ENCODE peak calls at places on chromosomes 1 and 21, in eight cellular contexts. One of them, this sample, is unnamed.

GRCh38 chr1:27000817-27001460 is 7.4 kb downstream of the TRNP1 start:
- DNase-seq in HT-29: peak
- DNase-seq in NCI-H1694: no peak
- DNase-seq in ureter: no peak
- DNase-seq in suprapubic skin: no peak
- DNase-seq in T-helper 9 cell: no peak
- DNase-seq in Daoy: peak
- DNase-seq in activated CD4-positive, alpha-beta T cell treated with anti-CD3 and anti-CD28 coated beads, Interleukin-2, amount 10 ng/mL, durations not matched to agents 7 days and 5 days: no peak
- DNase-seq in this sample: no peak

GRCh38 chr1:227917081-227917950 is 30.4 kb downstream of the WNT9A start:
- DNase-seq in HT-29: no peak
- DNase-seq in NCI-H1694: no peak
- DNase-seq in ureter: no peak
- DNase-seq in suprapubic skin: no peak
- DNase-seq in T-helper 9 cell: no peak
- DNase-seq in Daoy: no peak
- DNase-seq in activated CD4-positive, alpha-beta T cell treated with anti-CD3 and anti-CD28 coated beads, Interleukin-2, amount 10 ng/mL, durations not matched to agents 7 days and 5 days: no peak
- DNase-seq in this sample: no peak

GRCh38 chr1:156616463-156616862 is 2.8 kb upstream of the HAPLN2 start:
- DNase-seq in HT-29: peak
- DNase-seq in NCI-H1694: no peak
- DNase-seq in ureter: peak
- DNase-seq in suprapubic skin: no peak
- DNase-seq in T-helper 9 cell: no peak
- DNase-seq in Daoy: peak
- DNase-seq in activated CD4-positive, alpha-beta T cell treated with anti-CD3 and anti-CD28 coated beads, Interleukin-2, amount 10 ng/mL, durations not matched to agents 7 days and 5 days: no peak
- DNase-seq in this sample: no peak

GRCh38 chr1:158196461-158196860 is 15.8 kb downstream of the CD1D start:
- DNase-seq in HT-29: no peak
- DNase-seq in NCI-H1694: no peak
- DNase-seq in ureter: no peak
- DNase-seq in suprapubic skin: no peak
- DNase-seq in T-helper 9 cell: no peak
- DNase-seq in Daoy: no peak
- DNase-seq in activated CD4-positive, alpha-beta T cell treated with anti-CD3 and anti-CD28 coated beads, Interleukin-2, amount 10 ng/mL, durations not matched to agents 7 days and 5 days: no peak
- DNase-seq in this sample: no peak

GRCh38 chr1:153493343-153493960 is 33.0 kb upstream of the S100A7 start:
- DNase-seq in HT-29: no peak
- DNase-seq in NCI-H1694: no peak
- DNase-seq in ureter: peak
- DNase-seq in suprapubic skin: peak
- DNase-seq in T-helper 9 cell: no peak
- DNase-seq in Daoy: no peak
- DNase-seq in activated CD4-positive, alpha-beta T cell treated with anti-CD3 and anti-CD28 coated beads, Interleukin-2, amount 10 ng/mL, durations not matched to agents 7 days and 5 days: no peak
- DNase-seq in this sample: no peak

GRCh38 chr1:24996983-24997893 is 67.2 kb upstream of the RUNX3 start:
- DNase-seq in HT-29: no peak
- DNase-seq in NCI-H1694: no peak
- DNase-seq in ureter: no peak
- DNase-seq in suprapubic skin: no peak
- DNase-seq in T-helper 9 cell: no peak
- DNase-seq in Daoy: no peak
- DNase-seq in activated CD4-positive, alpha-beta T cell treated with anti-CD3 and anti-CD28 coated beads, Interleukin-2, amount 10 ng/mL, durations not matched to agents 7 days and 5 days: peak
- DNase-seq in this sample: no peak

GRCh38 chr1:246428542-246429308 is 78.4 kb downstream of the SMYD3 start:
- DNase-seq in HT-29: no peak
- DNase-seq in NCI-H1694: no peak
- DNase-seq in ureter: no peak
- DNase-seq in suprapubic skin: no peak
- DNase-seq in T-helper 9 cell: no peak
- DNase-seq in Daoy: peak
- DNase-seq in activated CD4-positive, alpha-beta T cell treated with anti-CD3 and anti-CD28 coated beads, Interleukin-2, amount 10 ng/mL, durations not matched to agents 7 days and 5 days: peak
- DNase-seq in this sample: no peak

GRCh38 chr1:221912230-221912629 is 170.3 kb upstream of the DUSP10 start:
- DNase-seq in HT-29: no peak
- DNase-seq in NCI-H1694: no peak
- DNase-seq in ureter: no peak
- DNase-seq in suprapubic skin: no peak
- DNase-seq in T-helper 9 cell: no peak
- DNase-seq in Daoy: peak
- DNase-seq in activated CD4-positive, alpha-beta T cell treated with anti-CD3 and anti-CD28 coated beads, Interleukin-2, amount 10 ng/mL, durations not matched to agents 7 days and 5 days: no peak
- DNase-seq in this sample: no peak

GRCh38 chr21:46096596-46096981 is 1.3 kb upstream of the COL6A2 start:
- DNase-seq in HT-29: no peak
- DNase-seq in NCI-H1694: no peak
- DNase-seq in ureter: no peak
- DNase-seq in suprapubic skin: no peak
- DNase-seq in T-helper 9 cell: no peak
- DNase-seq in Daoy: no peak
- DNase-seq in activated CD4-positive, alpha-beta T cell treated with anti-CD3 and anti-CD28 coated beads, Interleukin-2, amount 10 ng/mL, durations not matched to agents 7 days and 5 days: no peak
- DNase-seq in this sample: no peak

GRCh38 chr1:154481058-154481457 is 21.0 kb upstream of the TDRD10 start:
- DNase-seq in HT-29: no peak
- DNase-seq in NCI-H1694: peak
- DNase-seq in ureter: no peak
- DNase-seq in suprapubic skin: peak
- DNase-seq in T-helper 9 cell: no peak
- DNase-seq in Daoy: no peak
- DNase-seq in activated CD4-positive, alpha-beta T cell treated with anti-CD3 and anti-CD28 coated beads, Interleukin-2, amount 10 ng/mL, durations not matched to agents 7 days and 5 days: no peak
- DNase-seq in this sample: no peak

GRCh38 chr1:228465571-228466146 is 21.5 kb upstream of the RNF187 start:
- DNase-seq in HT-29: no peak
- DNase-seq in NCI-H1694: no peak
- DNase-seq in ureter: no peak
- DNase-seq in suprapubic skin: no peak
- DNase-seq in T-helper 9 cell: no peak
- DNase-seq in Daoy: no peak
- DNase-seq in activated CD4-positive, alpha-beta T cell treated with anti-CD3 and anti-CD28 coated beads, Interleukin-2, amount 10 ng/mL, durations not matched to agents 7 days and 5 days: peak
- DNase-seq in this sample: no peak

GRCh38 chr1:36836916-36837315 is 197.4 kb downstream of the GRIK3 start:
- DNase-seq in HT-29: no peak
- DNase-seq in NCI-H1694: no peak
- DNase-seq in ureter: no peak
- DNase-seq in suprapubic skin: no peak
- DNase-seq in T-helper 9 cell: no peak
- DNase-seq in Daoy: no peak
- DNase-seq in activated CD4-positive, alpha-beta T cell treated with anti-CD3 and anti-CD28 coated beads, Interleukin-2, amount 10 ng/mL, durations not matched to agents 7 days and 5 days: no peak
- DNase-seq in this sample: no peak

GRCh38 chr1:242016518-242016917 is 17.6 kb upstream of the MAP1LC3C start:
- DNase-seq in HT-29: no peak
- DNase-seq in NCI-H1694: no peak
- DNase-seq in ureter: no peak
- DNase-seq in suprapubic skin: no peak
- DNase-seq in T-helper 9 cell: no peak
- DNase-seq in Daoy: no peak
- DNase-seq in activated CD4-positive, alpha-beta T cell treated with anti-CD3 and anti-CD28 coated beads, Interleukin-2, amount 10 ng/mL, durations not matched to agents 7 days and 5 days: no peak
- DNase-seq in this sample: no peak

GRCh38 chr1:58966103-58966916 is 182.5 kb upstream of the JUN start:
- DNase-seq in HT-29: no peak
- DNase-seq in NCI-H1694: no peak
- DNase-seq in ureter: no peak
- DNase-seq in suprapubic skin: no peak
- DNase-seq in T-helper 9 cell: no peak
- DNase-seq in Daoy: no peak
- DNase-seq in activated CD4-positive, alpha-beta T cell treated with anti-CD3 and anti-CD28 coated beads, Interleukin-2, amount 10 ng/mL, durations not matched to agents 7 days and 5 days: no peak
- DNase-seq in this sample: no peak

GRCh38 chr1:230160957-230161771 is 94.1 kb downstream of the GALNT2 start:
- DNase-seq in HT-29: no peak
- DNase-seq in NCI-H1694: no peak
- DNase-seq in ureter: peak
- DNase-seq in suprapubic skin: no peak
- DNase-seq in T-helper 9 cell: no peak
- DNase-seq in Daoy: no peak
- DNase-seq in activated CD4-positive, alpha-beta T cell treated with anti-CD3 and anti-CD28 coated beads, Interleukin-2, amount 10 ng/mL, durations not matched to agents 7 days and 5 days: no peak
- DNase-seq in this sample: no peak

GRCh38 chr1:79215311-79215710 is 208.8 kb upstream of the ADGRL4 start:
- DNase-seq in HT-29: no peak
- DNase-seq in NCI-H1694: no peak
- DNase-seq in ureter: no peak
- DNase-seq in suprapubic skin: no peak
- DNase-seq in T-helper 9 cell: no peak
- DNase-seq in Daoy: no peak
- DNase-seq in activated CD4-positive, alpha-beta T cell treated with anti-CD3 and anti-CD28 coated beads, Interleukin-2, amount 10 ng/mL, durations not matched to agents 7 days and 5 days: no peak
- DNase-seq in this sample: no peak

GRCh38 chr1:35298464-35298863 is 30.0 kb downstream of the ZMYM4 start:
- DNase-seq in HT-29: peak
- DNase-seq in NCI-H1694: no peak
- DNase-seq in ureter: peak
- DNase-seq in suprapubic skin: no peak
- DNase-seq in T-helper 9 cell: no peak
- DNase-seq in Daoy: peak
- DNase-seq in activated CD4-positive, alpha-beta T cell treated with anti-CD3 and anti-CD28 coated beads, Interleukin-2, amount 10 ng/mL, durations not matched to agents 7 days and 5 days: peak
- DNase-seq in this sample: peak

GRCh38 chr1:201536542-201536941 is 2.4 kb upstream of the NAV1 start:
- DNase-seq in HT-29: no peak
- DNase-seq in NCI-H1694: no peak
- DNase-seq in ureter: no peak
- DNase-seq in suprapubic skin: peak
- DNase-seq in T-helper 9 cell: no peak
- DNase-seq in Daoy: peak
- DNase-seq in activated CD4-positive, alpha-beta T cell treated with anti-CD3 and anti-CD28 coated beads, Interleukin-2, amount 10 ng/mL, durations not matched to agents 7 days and 5 days: no peak
- DNase-seq in this sample: no peak

GRCh38 chr1:117658676-117659075 is 52.8 kb downstream of the TENT5C start:
- DNase-seq in HT-29: no peak
- DNase-seq in NCI-H1694: no peak
- DNase-seq in ureter: no peak
- DNase-seq in suprapubic skin: no peak
- DNase-seq in T-helper 9 cell: peak
- DNase-seq in Daoy: no peak
- DNase-seq in activated CD4-positive, alpha-beta T cell treated with anti-CD3 and anti-CD28 coated beads, Interleukin-2, amount 10 ng/mL, durations not matched to agents 7 days and 5 days: peak
- DNase-seq in this sample: peak

GRCh38 chr1:125066385-125066784 is 3881.6 kb downstream of the SRGAP2C start:
- DNase-seq in HT-29: no peak
- DNase-seq in NCI-H1694: no peak
- DNase-seq in ureter: no peak
- DNase-seq in suprapubic skin: peak
- DNase-seq in T-helper 9 cell: no peak
- DNase-seq in Daoy: no peak
- DNase-seq in activated CD4-positive, alpha-beta T cell treated with anti-CD3 and anti-CD28 coated beads, Interleukin-2, amount 10 ng/mL, durations not matched to agents 7 days and 5 days: no peak
- DNase-seq in this sample: no peak

GRCh38 chr21:32403201-32403701 is 9.3 kb upstream of the EVA1C start:
- DNase-seq in HT-29: peak
- DNase-seq in NCI-H1694: peak
- DNase-seq in ureter: no peak
- DNase-seq in suprapubic skin: no peak
- DNase-seq in T-helper 9 cell: peak
- DNase-seq in Daoy: peak
- DNase-seq in activated CD4-positive, alpha-beta T cell treated with anti-CD3 and anti-CD28 coated beads, Interleukin-2, amount 10 ng/mL, durations not matched to agents 7 days and 5 days: peak
- DNase-seq in this sample: peak